ENCODE peak calls at places on chromosomes 3 and 15, in ten cellular contexts. A is endothelial cell of umbilical vein, Z is thoracic aorta, P is tibial nerve, W is SJSA1, L is HepG2, C is pancreas, O is PC-9, I is heart right ventricle, J is H1. N is an unnamed sample.

GRCh38 chr3:9026320-9027040 is 63.2 kb upstream of the RAD18 start:
- DNase-seq in A (no peak), Z (no peak), P (no peak), W (no peak), L (no peak), C (no peak), O (no peak), I (no peak), J (no peak), N (no peak)

GRCh38 chr15:50262533-50262932 is 3.0 kb downstream of the HDC start:
- DNase-seq in A (no peak), Z (no peak), P (no peak), W (no peak), L (no peak), C (no peak), O (no peak), I (no peak), J (no peak), N (no peak)

GRCh38 chr3:160372780-160373179 is 26.2 kb downstream of the IFT80 start:
- DNase-seq in A (no peak), Z (no peak), P (no peak), W (no peak), L (no peak), C (no peak), O (no peak), I (no peak), J (no peak), N (peak; percentile 7)

GRCh38 chr3:63855333-63855940 is 8.2 kb downstream of the THOC7 start:
- DNase-seq in A (no peak), Z (no peak), P (no peak), W (no peak), L (no peak), C (no peak), O (no peak), I (no peak), J (peak; percentile 21), N (no peak)

GRCh38 chr3:159234306-159234705 is 432.5 kb downstream of the MFSD1 start:
- DNase-seq in A (peak; percentile 78), Z (no peak), P (no peak), W (no peak), L (no peak), C (no peak), O (no peak), I (no peak), J (no peak), N (no peak)

GRCh38 chr15:74130089-74130848 is at the start of gene ISLR2:
- DNase-seq in A (no peak), Z (no peak), P (no peak), W (no peak), L (no peak), C (no peak), O (no peak), I (no peak), J (no peak), N (no peak)

GRCh38 chr3:114624047-114624445 is 330.2 kb downstream of the TIGIT start:
- DNase-seq in A (peak; percentile 82), Z (peak; percentile 25), P (peak; percentile 81), W (peak; percentile 51), L (peak; percentile 9), C (no peak), O (peak; percentile 43), I (peak; percentile 70), J (no peak), N (no peak)

GRCh38 chr15:49898575-49899283 is 220.3 kb downstream of the ATP8B4 start:
- DNase-seq in A (no peak), Z (no peak), P (no peak), W (no peak), L (no peak), C (no peak), O (no peak), I (no peak), J (no peak), N (no peak)

GRCh38 chr3:108221403-108221802 is 821 bp downstream of the IFT57 start:
- DNase-seq in A (peak; percentile 32), Z (no peak), P (no peak), W (no peak), L (no peak), C (no peak), O (no peak), I (no peak), J (no peak), N (no peak)

GRCh38 chr15:31335991-31336942 is 9.6 kb downstream of the KLF13 start:
- DNase-seq in A (no peak), Z (no peak), P (no peak), W (no peak), L (no peak), C (no peak), O (no peak), I (no peak), J (no peak), N (no peak)

GRCh38 chr15:72604794-72605193 is 49.7 kb upstream of the GOLGA6B start:
- DNase-seq in A (no peak), Z (no peak), P (no peak), W (no peak), L (no peak), C (no peak), O (no peak), I (no peak), J (no peak), N (no peak)

GRCh38 chr3:190862209-190863118 is at the start of gene GMNC:
- DNase-seq in A (peak; percentile 66), Z (peak; percentile 62), P (peak; percentile 54), W (peak; percentile 66), L (peak; percentile 38), C (peak; percentile 92), O (peak; percentile 61), I (peak; percentile 78), J (no peak), N (peak; percentile 18)

GRCh38 chr3:29922990-29923746 is 642.3 kb downstream of the RBMS3 start:
- DNase-seq in A (peak; percentile 85), Z (no peak), P (peak; percentile 39), W (peak; percentile 83), L (peak; percentile 54), C (no peak), O (no peak), I (peak; percentile 30), J (peak; percentile 1), N (no peak)

GRCh38 chr15:60844010-60844409 is 365.1 kb upstream of the ICE2 start:
- DNase-seq in A (no peak), Z (no peak), P (no peak), W (no peak), L (peak; percentile 9), C (no peak), O (no peak), I (no peak), J (no peak), N (no peak)

GRCh38 chr15:70101459-70102113 is 3.9 kb upstream of the TLE3 start:
- DNase-seq in A (peak; percentile 91), Z (peak; percentile 13), P (peak; percentile 59), W (peak; percentile 70), L (peak; percentile 87), C (no peak), O (peak; percentile 79), I (peak; percentile 77), J (no peak), N (no peak)

GRCh38 chr15:75828429-75828828 is 14.8 kb upstream of the UBE2Q2 start:
- DNase-seq in A (no peak), Z (no peak), P (no peak), W (no peak), L (no peak), C (no peak), O (no peak), I (no peak), J (no peak), N (no peak)
- H3K4me1 ChIP-seq in A (peaks cover 10% of the 10 kb centered on the region), Z (no peaks in the 10 kb centered on the region), P (no peaks in the 10 kb centered on the region), W (peaks cover 9% of the 10 kb centered on the region), L (peaks cover 23% of the 10 kb centered on the region), C (no peaks in the 10 kb centered on the region), O (peaks cover 14% of the 10 kb centered on the region), I (no peaks in the 10 kb centered on the region), J (peaks cover 12% of the 10 kb centered on the region), N (no peaks in the 10 kb centered on the region)

GRCh38 chr15:63046927-63047760 is 4.6 kb downstream of the TPM1 start:
- DNase-seq in A (peak; percentile 40), Z (no peak), P (no peak), W (no peak), L (no peak), C (no peak), O (no peak), I (no peak), J (no peak), N (no peak)

GRCh38 chr15:63045438-63046278 is 3.1 kb downstream of the TPM1 start:
- DNase-seq in A (peak; percentile 49), Z (no peak), P (no peak), W (no peak), L (no peak), C (no peak), O (no peak), I (no peak), J (no peak), N (no peak)

GRCh38 chr15:63048115-63048985 is 5.8 kb downstream of the TPM1 start:
- DNase-seq in A (peak; percentile 94), Z (peak; percentile 58), P (peak; percentile 84), W (peak; percentile 98), L (peak; percentile 93), C (peak; percentile 95), O (peak; percentile 79), I (peak; percentile 87), J (peak; percentile 90), N (peak; percentile 87)

GRCh38 chr15:63048986-63049665 is 6.6 kb downstream of the TPM1 start:
- DNase-seq in A (peak; percentile 62), Z (no peak), P (peak; percentile 58), W (peak; percentile 68), L (peak; percentile 67), C (peak; percentile 75), O (no peak), I (peak; percentile 53), J (no peak), N (no peak)

DNA sequence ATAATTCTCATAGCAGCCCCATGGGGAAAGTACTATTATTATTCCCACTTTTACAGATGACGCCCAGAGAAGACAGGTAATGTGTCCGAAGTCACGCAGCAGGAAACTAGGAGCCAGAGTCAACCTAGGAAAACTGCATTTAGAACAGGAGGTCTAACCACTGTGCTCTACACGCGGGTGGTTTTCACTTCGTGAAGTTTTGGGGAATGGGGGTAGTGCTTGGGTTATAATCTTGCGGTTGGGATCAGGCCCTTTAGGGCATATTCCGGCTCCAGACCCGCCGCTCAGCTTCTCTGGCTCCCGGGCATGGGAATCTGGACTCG is 5.2 kb downstream of the TPM1 start:
- DNase-seq in A (no peak), Z (no peak), P (no peak), W (no peak), L (no peak), C (no peak), O (no peak), I (no peak), J (no peak), N (no peak)
- H3K4me1 ChIP-seq in A (peaks cover 76% of the 10 kb centered on the region), Z (peaks cover 56% of the 10 kb centered on the region), P (peaks cover 50% of the 10 kb centered on the region), W (peaks cover 71% of the 10 kb centered on the region), L (peaks cover 77% of the 10 kb centered on the region), C (peaks cover 36% of the 10 kb centered on the region), O (peaks cover 50% of the 10 kb centered on the region), I (peaks cover 74% of the 10 kb centered on the region), J (peaks cover 15% of the 10 kb centered on the region), N (peaks cover 72% of the 10 kb centered on the region)

GRCh38 chr3:197368821-197369220 is 70.4 kb upstream of the DLG1 start:
- DNase-seq in A (no peak), Z (no peak), P (no peak), W (no peak), L (no peak), C (no peak), O (no peak), I (no peak), J (no peak), N (no peak)
- H3K4me1 ChIP-seq in A (peaks cover 5% of the 10 kb centered on the region), Z (peaks cover 23% of the 10 kb centered on the region), P (peaks cover 23% of the 10 kb centered on the region), W (peaks cover 56% of the 10 kb centered on the region), L (peaks cover 95% of the 10 kb centered on the region), C (no peaks in the 10 kb centered on the region), O (peaks cover 69% of the 10 kb centered on the region), I (peaks cover 16% of the 10 kb centered on the region), J (peaks cover 10% of the 10 kb centered on the region), N (no peaks in the 10 kb centered on the region)

GRCh38 chr3:43338295-43338694 is 52.0 kb downstream of the SNRK start:
- DNase-seq in A (no peak), Z (no peak), P (no peak), W (no peak), L (no peak), C (no peak), O (no peak), I (no peak), J (no peak), N (no peak)
- H3K4me1 ChIP-seq in A (peaks cover 2% of the 10 kb centered on the region), Z (no peaks in the 10 kb centered on the region), P (no peaks in the 10 kb centered on the region), W (no peaks in the 10 kb centered on the region), L (no peaks in the 10 kb centered on the region), C (peaks cover 26% of the 10 kb centered on the region), O (no peaks in the 10 kb centered on the region), I (peaks cover 24% of the 10 kb centered on the region), J (no peaks in the 10 kb centered on the region), N (no peaks in the 10 kb centered on the region)